ENCODE peak calls at places on chromosomes 1 and 21, in six cellular contexts. V, T, U, D, G and P are unnamed samples.

GRCh38 chr1:178749581-178750166 is 24.6 kb downstream of the RALGPS2 start:
- DNase-seq in V (no peak), T (no peak), U (no peak), D (no peak), G (no peak), P (no peak)

GRCh38 chr21:44497641-44498243 is 42.3 kb downstream of the KRTAP10-1 start:
- DNase-seq in V (no peak), T (no peak), U (no peak), D (peak), G (no peak), P (no peak)

GRCh38 chr1:54010415-54011117 is 7.4 kb downstream of the LDLRAD1 start:
- DNase-seq in V (no peak), T (no peak), U (no peak), D (no peak), G (no peak), P (no peak)

GRCh38 chr1:109248797-109249629 is at the start of gene CELSR2:
- DNase-seq in V (peak), T (peak), U (peak), D (peak), G (peak), P (peak)

GRCh38 chr1:87495147-87495546 is 166.5 kb downstream of the LMO4 start:
- DNase-seq in V (no peak), T (no peak), U (no peak), D (no peak), G (no peak), P (no peak)

GRCh38 chr21:27572681-27573080 is 605.8 kb upstream of the ADAMTS5 start:
- DNase-seq in V (no peak), T (no peak), U (no peak), D (no peak), G (no peak), P (no peak)

GRCh38 chr1:41802532-41803501 is 115.9 kb downstream of the HIVEP3 start:
- DNase-seq in V (no peak), T (no peak), U (no peak), D (peak), G (peak), P (no peak)

GRCh38 chr21:45594721-45595489 is 48.6 kb upstream of the PCBP3 start:
- DNase-seq in V (no peak), T (peak), U (no peak), D (no peak), G (no peak), P (no peak)

GRCh38 chr1:93205892-93206566 is 25.5 kb downstream of the CCDC18 start:
- DNase-seq in V (no peak), T (no peak), U (no peak), D (no peak), G (no peak), P (no peak)

GRCh38 chr1:55894521-55894920 is 679.4 kb upstream of the USP24 start:
- DNase-seq in V (no peak), T (no peak), U (no peak), D (no peak), G (no peak), P (no peak)

GRCh38 chr1:151549199-151549598 is 9.1 kb downstream of the TUFT1 start:
- DNase-seq in V (no peak), T (no peak), U (no peak), D (no peak), G (no peak), P (no peak)

GRCh38 chr1:204872262-204872881 is 1.7 kb downstream of the NFASC start:
- DNase-seq in V (no peak), T (no peak), U (no peak), D (no peak), G (no peak), P (no peak)

GRCh38 chr1:156727914-156728598 is at the start of gene METTL25B:
- DNase-seq in V (peak), T (peak), U (peak), D (peak), G (no peak), P (peak)

GRCh38 chr1:229102741-229103480 is 168.0 kb upstream of the RAB4A start:
- DNase-seq in V (no peak), T (no peak), U (no peak), D (no peak), G (no peak), P (no peak)

GRCh38 chr1:40064797-40065492 is 24.4 kb downstream of the CAP1 start:
- DNase-seq in V (no peak), T (no peak), U (no peak), D (no peak), G (peak), P (no peak)

GRCh38 chr1:203453016-203453415 is 22.6 kb upstream of the PRELP start:
- DNase-seq in V (no peak), T (no peak), U (no peak), D (no peak), G (no peak), P (no peak)

GRCh38 chr1:41171266-41171874 is 70.7 kb downstream of the SCMH1 start:
- DNase-seq in V (no peak), T (no peak), U (no peak), D (no peak), G (no peak), P (no peak)

GRCh38 chr1:170711682-170712081 is 47.8 kb downstream of the PRRX1 start:
- DNase-seq in V (no peak), T (no peak), U (no peak), D (no peak), G (no peak), P (no peak)

GRCh38 chr1:16258591-16259135 is 21.7 kb upstream of the CPLANE2 start:
- DNase-seq in V (no peak), T (no peak), U (no peak), D (no peak), G (no peak), P (no peak)